ENCODE peak calls at places on chromosomes 13 and 19, in six cellular contexts. C is HCT116, R is neural progenitor cell, L is GM23338, Q is MM.1S, Z is PC-3. M is an unnamed sample.

GRCh38 chr19:43667524-43668405 is 2.2 kb downstream of the PLAUR start:
- DNase-seq in Q (no peak), R (peak; percentile 16), Z (no peak), C (no peak), L (peak; percentile 23), M (no peak)

GRCh38 chr13:99339736-99340392 is 32.7 kb upstream of the GPR183 start:
- DNase-seq in C (no peak), L (no peak), R (no peak), Q (no peak), Z (no peak), M (no peak)

GRCh38 chr19:1161716-1162115 is 12.4 kb downstream of the SBNO2 start:
- DNase-seq in Z (no peak), Q (no peak), L (no peak), C (no peak), R (no peak), M (no peak)

GRCh38 chr13:114015111-114015551 is 41.3 kb upstream of the C13orf46 start:
- DNase-seq in C (no peak), Q (no peak), R (no peak), Z (no peak), L (no peak), M (no peak)

GRCh38 chr19:48629599-48630288 is 7.4 kb downstream of the DBP start:
- DNase-seq in Q (no peak), Z (no peak), C (peak; percentile 96), L (peak; percentile 99), R (peak; percentile 95), M (no peak)

GRCh38 chr19:30109565-30109964 is 167.5 kb downstream of the URI1 start:
- DNase-seq in R (no peak), Q (no peak), Z (no peak), C (no peak), L (no peak), M (no peak)

GRCh38 chr13:23953860-23954512 is 56.7 kb upstream of the C1QTNF9B start:
- DNase-seq in L (no peak), C (no peak), Q (no peak), R (no peak), Z (no peak), M (no peak)

GRCh38 chr19:41263042-41263849 is 926 bp upstream of the HNRNPUL1 start:
- DNase-seq in Z (peak; percentile 37), L (peak; percentile 33), C (no peak), R (peak; percentile 76), Q (peak; percentile 61), M (peak; percentile 81)

GRCh38 chr13:105634059-105634458 is 901.4 kb downstream of the EFNB2 start:
- DNase-seq in R (no peak), Z (peak; percentile 16), Q (no peak), L (no peak), C (no peak), M (no peak)

GRCh38 chr13:44739539-44739938 is 163.4 kb upstream of the TSC22D1 start:
- DNase-seq in L (no peak), C (no peak), Q (no peak), Z (no peak), R (no peak), M (no peak)

GRCh38 chr19:34241513-34242337 is 12.6 kb upstream of the GARRE1 start:
- DNase-seq in R (peak; percentile 78), L (peak; percentile 93), Q (no peak), C (no peak), Z (peak; percentile 55), M (peak; percentile 89)

GRCh38 chr19:4009990-4010807 is 2.7 kb downstream of the PIAS4 start:
- DNase-seq in R (no peak), Z (no peak), L (no peak), C (no peak), Q (no peak), M (no peak)

GRCh38 chr13:113049521-113049941 is 56.1 kb upstream of the F7 start:
- DNase-seq in L (no peak), C (no peak), Q (no peak), Z (no peak), R (no peak), M (no peak)

GRCh38 chr13:39283062-39283461 is 244.8 kb downstream of the NHLRC3 start:
- DNase-seq in R (no peak), L (no peak), C (no peak), Q (no peak), Z (no peak), M (no peak)

GRCh38 chr13:90455861-90456260 is 891.6 kb upstream of the MIR17HG start:
- DNase-seq in L (no peak), R (no peak), C (no peak), Q (no peak), Z (peak; percentile 25), M (no peak)

GRCh38 chr13:73171242-73171641 is 112.4 kb downstream of the KLF5 start:
- DNase-seq in R (no peak), Z (peak; percentile 93), L (no peak), Q (no peak), C (no peak), M (no peak)

GRCh38 chr13:75704194-75704941 is 68.2 kb downstream of the LMO7 start:
- DNase-seq in L (no peak), Z (peak; percentile 40), Q (no peak), R (no peak), C (no peak), M (no peak)

GRCh38 chr13:95298169-95298940 is 2.9 kb downstream of the ABCC4 start:
- DNase-seq in R (no peak), L (no peak), Z (no peak), Q (no peak), C (no peak), M (no peak)

GRCh38 chr13:20721454-20722357 is 18.2 kb downstream of the IL17D start:
- DNase-seq in R (peak; percentile 77), L (peak; percentile 85), C (no peak), Q (no peak), Z (peak; percentile 54), M (no peak)

GRCh38 chr19:40493778-40494177 is 27.0 kb downstream of the SPTBN4 start:
- DNase-seq in L (no peak), Q (no peak), Z (no peak), R (no peak), C (no peak), M (no peak)

GRCh38 chr19:11096210-11096841 is 7.1 kb downstream of the LDLR start:
- DNase-seq in R (no peak), Q (peak; percentile 90), C (no peak), L (no peak), Z (peak; percentile 35), M (no peak)

GRCh38 chr19:41420101-41420880 is 6.9 kb downstream of the B3GNT8 start:
- DNase-seq in L (no peak), R (no peak), Z (no peak), C (no peak), Q (no peak), M (no peak)

GRCh38 chr19:10412257-10412977 is 7.9 kb upstream of the PDE4A start:
- DNase-seq in L (no peak), C (no peak), R (no peak), Q (peak; percentile 97), Z (no peak), M (peak; percentile 99)

GRCh38 chr13:48412100-48412556 is 785 bp downstream of the LPAR6 start:
- DNase-seq in Z (peak; percentile 26), C (no peak), L (peak; percentile 22), Q (no peak), R (no peak), M (no peak)

GRCh38 chr13:41099986-41100385 is 32.6 kb downstream of the KBTBD6 start:
- DNase-seq in L (no peak), C (no peak), Q (no peak), R (no peak), Z (no peak), M (no peak)

GRCh38 chr19:55671054-55671378 is 4.0 kb upstream of the EPN1 start:
- DNase-seq in Q (no peak), Z (no peak), C (no peak), L (no peak), R (no peak), M (no peak)

GRCh38 chr19:41547569-41547968 is 28.4 kb upstream of the CEACAM21 start:
- DNase-seq in Q (no peak), L (no peak), Z (no peak), C (no peak), R (no peak), M (no peak)

DNA sequence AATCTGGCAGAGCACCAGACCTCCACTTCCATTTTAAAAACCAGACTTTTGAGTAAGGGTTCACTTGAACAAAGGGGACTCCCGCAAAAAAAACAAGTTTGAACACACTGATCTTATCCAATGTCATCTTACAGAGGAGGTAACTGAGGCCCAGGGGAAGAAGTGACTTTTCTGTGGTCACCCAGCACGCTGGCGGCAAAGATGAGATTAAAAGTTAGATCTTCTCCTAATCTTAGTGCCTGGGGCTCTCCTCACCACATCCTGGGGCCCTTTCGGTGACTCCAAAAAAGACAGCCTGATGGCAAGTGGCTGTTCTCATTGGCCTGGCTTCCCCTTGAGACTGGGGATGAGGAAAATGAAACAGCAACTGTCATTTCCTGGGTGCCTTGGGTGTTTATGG is 101.8 kb upstream of the ZNF98 start:
- DNase-seq in C (no peak), L (no peak), Z (no peak), Q (no peak), R (no peak), M (no peak)
- TF ChIP-seq EZH2phosphoT487 in C (no peak), L (no peak), Z (no peak), Q (no peak), R (no peak), M (no peak)

GRCh38 chr13:36163809-36164308 is 32.7 kb upstream of the DCLK1 start:
- DNase-seq in R (no peak), Q (no peak), Z (peak; percentile 18), C (no peak), L (peak; percentile 21), M (no peak)
- TF ChIP-seq EZH2phosphoT487 in R (no peak), Q (no peak), Z (no peak), C (no peak), L (no peak), M (no peak)

DNA sequence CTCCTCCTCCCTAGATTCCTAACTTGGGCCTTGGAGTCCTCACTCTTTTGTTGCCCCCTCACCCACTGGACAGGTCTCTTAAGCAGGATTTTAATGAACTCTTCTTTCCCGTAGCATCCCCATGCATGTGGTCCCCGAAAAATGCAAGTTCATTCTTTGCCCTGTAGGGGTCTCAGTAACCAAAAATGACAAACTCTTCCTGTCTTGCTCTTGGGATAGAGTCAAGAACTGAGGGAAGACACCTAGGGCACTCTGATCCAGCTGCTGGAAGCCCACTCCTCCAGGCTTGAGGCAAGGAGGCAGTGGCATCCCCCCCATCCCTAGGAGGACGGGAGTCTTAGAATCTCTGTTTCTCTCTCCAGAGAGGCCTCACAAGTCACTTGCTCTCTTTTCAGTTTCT is 987.0 kb downstream of the DIAPH3 start:
- DNase-seq in C (no peak), L (peak; percentile 50), Z (peak; percentile 5), R (no peak), Q (no peak), M (peak; percentile 14)
- TF ChIP-seq EZH2phosphoT487 in C (no peak), L (no peak), Z (no peak), R (no peak), Q (no peak), M (no peak)

GRCh38 chr19:46713781-46714522 is 3.0 kb downstream of the PRKD2 start:
- DNase-seq in R (peak; percentile 72), L (peak; percentile 91), Z (peak; percentile 78), C (peak; percentile 70), Q (peak; percentile 83), M (peak; percentile 75)

GRCh38 chr19:46715620-46716012 is 1.3 kb downstream of the PRKD2 start:
- DNase-seq in L (no peak), Q (peak; percentile 24), R (peak; percentile 24), C (no peak), Z (no peak), M (peak; percentile 24)

GRCh38 chr19:46716013-46716671 is 772 bp downstream of the PRKD2 start:
- DNase-seq in Q (no peak), C (no peak), Z (no peak), R (peak; percentile 85), L (peak; percentile 75), M (peak; percentile 34)

GRCh38 chr19:46716672-46717033 is 261 bp downstream of the PRKD2 start:
- DNase-seq in Z (no peak), R (peak; percentile 58), L (peak; percentile 44), C (no peak), Q (no peak), M (no peak)

GRCh38 chr19:46714523-46715106 is 2.3 kb downstream of the PRKD2 start:
- DNase-seq in L (no peak), C (no peak), R (no peak), Q (peak; percentile 95), Z (no peak), M (peak; percentile 87)
- TF ChIP-seq EZH2phosphoT487 in L (no peak), C (no peak), R (no peak), Q (no peak), Z (no peak), M (no peak)

M was measured in OCI-LY7.